ENCODE peak calls at places on chromosome X, in seven cellular contexts. One of them, this sample, is unnamed.
A peak's percentile ranks its signal among the peaks of the same experiment; 100 is the strongest.

GRCh38 chrX:137568741-137569469 is 3.0 kb downstream of the ZIC3 start:
- DNase-seq in HFF-Myc: no peak
- DNase-seq in stomach: no peak
- DNase-seq in right lobe of liver: no peak
- DNase-seq in body of pancreas: no peak
- DNase-seq in foreskin fibroblast: no peak
- DNase-seq in fibroblast of villous mesenchyme: no peak
- DNase-seq in this sample: no peak

GRCh38 chrX:13994681-13995080 is 35.0 kb downstream of the GEMIN8 start:
- DNase-seq in HFF-Myc: no peak
- DNase-seq in stomach: no peak
- DNase-seq in right lobe of liver: no peak
- DNase-seq in body of pancreas: no peak
- DNase-seq in foreskin fibroblast: no peak
- DNase-seq in fibroblast of villous mesenchyme: no peak
- DNase-seq in this sample: no peak

GRCh38 chrX:49185062-49185394 is 1.1 kb downstream of the PRICKLE3 start:
- DNase-seq in HFF-Myc: no peak
- DNase-seq in stomach: no peak
- DNase-seq in right lobe of liver: no peak
- DNase-seq in body of pancreas: no peak
- DNase-seq in foreskin fibroblast: no peak
- DNase-seq in fibroblast of villous mesenchyme: no peak
- DNase-seq in this sample: no peak

GRCh38 chrX:3295731-3296130 is 50.7 kb downstream of the MXRA5 start:
- DNase-seq in HFF-Myc: no peak
- DNase-seq in stomach: no peak
- DNase-seq in right lobe of liver: no peak
- DNase-seq in body of pancreas: no peak
- DNase-seq in foreskin fibroblast: no peak
- DNase-seq in fibroblast of villous mesenchyme: no peak
- DNase-seq in this sample: no peak

GRCh38 chrX:38166478-38167083 is 54.1 kb downstream of the SRPX start:
- DNase-seq in HFF-Myc: no peak
- DNase-seq in stomach: no peak
- DNase-seq in right lobe of liver: no peak
- DNase-seq in body of pancreas: peak; percentile 12
- DNase-seq in foreskin fibroblast: peak; percentile 39
- DNase-seq in fibroblast of villous mesenchyme: peak; percentile 51
- DNase-seq in this sample: no peak

GRCh38 chrX:46180258-46180687 is 364.9 kb downstream of the ZNF674 start:
- DNase-seq in HFF-Myc: peak; percentile 74
- DNase-seq in stomach: no peak
- DNase-seq in right lobe of liver: no peak
- DNase-seq in body of pancreas: no peak
- DNase-seq in foreskin fibroblast: peak; percentile 70
- DNase-seq in fibroblast of villous mesenchyme: peak; percentile 78
- DNase-seq in this sample: peak; percentile 98

GRCh38 chrX:146278381-146278780 is 460.8 kb downstream of the SLITRK2 start:
- DNase-seq in HFF-Myc: no peak
- DNase-seq in stomach: no peak
- DNase-seq in right lobe of liver: no peak
- DNase-seq in body of pancreas: no peak
- DNase-seq in foreskin fibroblast: no peak
- DNase-seq in fibroblast of villous mesenchyme: no peak
- DNase-seq in this sample: no peak

GRCh38 chrX:8783100-8784098 is 17.8 kb downstream of the FAM9A start:
- DNase-seq in HFF-Myc: no peak
- DNase-seq in stomach: no peak
- DNase-seq in right lobe of liver: no peak
- DNase-seq in body of pancreas: peak; percentile 62
- DNase-seq in foreskin fibroblast: no peak
- DNase-seq in fibroblast of villous mesenchyme: no peak
- DNase-seq in this sample: peak; percentile 6

GRCh38 chrX:68299923-68300322 is 133.4 kb downstream of the OPHN1 start:
- DNase-seq in HFF-Myc: no peak
- DNase-seq in stomach: no peak
- DNase-seq in right lobe of liver: no peak
- DNase-seq in body of pancreas: no peak
- DNase-seq in foreskin fibroblast: no peak
- DNase-seq in fibroblast of villous mesenchyme: peak; percentile 11
- DNase-seq in this sample: peak; percentile 53

GRCh38 chrX:82589410-82589809 is 918.7 kb upstream of the POU3F4 start:
- DNase-seq in HFF-Myc: no peak
- DNase-seq in stomach: no peak
- DNase-seq in right lobe of liver: no peak
- DNase-seq in body of pancreas: no peak
- DNase-seq in foreskin fibroblast: no peak
- DNase-seq in fibroblast of villous mesenchyme: peak; percentile 0
- DNase-seq in this sample: no peak

GRCh38 chrX:141405486-141405877 is 163.2 kb upstream of the SPANXC start:
- DNase-seq in HFF-Myc: peak; percentile 10
- DNase-seq in stomach: no peak
- DNase-seq in right lobe of liver: no peak
- DNase-seq in body of pancreas: no peak
- DNase-seq in foreskin fibroblast: peak; percentile 11
- DNase-seq in fibroblast of villous mesenchyme: no peak
- DNase-seq in this sample: no peak

GRCh38 chrX:39487166-39488006 is 610.4 kb downstream of the BCOR start:
- DNase-seq in HFF-Myc: no peak
- DNase-seq in stomach: no peak
- DNase-seq in right lobe of liver: no peak
- DNase-seq in body of pancreas: no peak
- DNase-seq in foreskin fibroblast: no peak
- DNase-seq in fibroblast of villous mesenchyme: no peak
- DNase-seq in this sample: no peak

GRCh38 chrX:15349046-15349445 is 13.7 kb upstream of the PIGA start:
- DNase-seq in HFF-Myc: no peak
- DNase-seq in stomach: peak; percentile 42
- DNase-seq in right lobe of liver: no peak
- DNase-seq in body of pancreas: peak; percentile 36
- DNase-seq in foreskin fibroblast: peak; percentile 71
- DNase-seq in fibroblast of villous mesenchyme: peak; percentile 70
- DNase-seq in this sample: peak; percentile 60

GRCh38 chrX:134502686-134503085 is 42.7 kb downstream of the HPRT1 start:
- DNase-seq in HFF-Myc: no peak
- DNase-seq in stomach: no peak
- DNase-seq in right lobe of liver: no peak
- DNase-seq in body of pancreas: no peak
- DNase-seq in foreskin fibroblast: peak; percentile 8
- DNase-seq in fibroblast of villous mesenchyme: peak; percentile 82
- DNase-seq in this sample: peak; percentile 60

GRCh38 chrX:68411729-68412128 is 21.6 kb downstream of the OPHN1 start:
- DNase-seq in HFF-Myc: no peak
- DNase-seq in stomach: no peak
- DNase-seq in right lobe of liver: no peak
- DNase-seq in body of pancreas: no peak
- DNase-seq in foreskin fibroblast: no peak
- DNase-seq in fibroblast of villous mesenchyme: no peak
- DNase-seq in this sample: no peak

GRCh38 chrX:30147996-30148643 is 67.2 kb upstream of the MAGEB2 start:
- DNase-seq in HFF-Myc: no peak
- DNase-seq in stomach: no peak
- DNase-seq in right lobe of liver: no peak
- DNase-seq in body of pancreas: no peak
- DNase-seq in foreskin fibroblast: no peak
- DNase-seq in fibroblast of villous mesenchyme: no peak
- DNase-seq in this sample: no peak

GRCh38 chrX:115400960-115401359 is 111.4 kb downstream of the LUZP4 start:
- DNase-seq in HFF-Myc: no peak
- DNase-seq in stomach: no peak
- DNase-seq in right lobe of liver: no peak
- DNase-seq in body of pancreas: no peak
- DNase-seq in foreskin fibroblast: no peak
- DNase-seq in fibroblast of villous mesenchyme: no peak
- DNase-seq in this sample: no peak

GRCh38 chrX:101408530-101408836 is 461 bp downstream of the HNRNPH2 start:
- DNase-seq in HFF-Myc: no peak
- DNase-seq in stomach: no peak
- DNase-seq in right lobe of liver: no peak
- DNase-seq in body of pancreas: no peak
- DNase-seq in foreskin fibroblast: no peak
- DNase-seq in fibroblast of villous mesenchyme: no peak
- DNase-seq in this sample: no peak

GRCh38 chrX:101409043-101409442 is 1.0 kb downstream of the HNRNPH2 start:
- DNase-seq in HFF-Myc: no peak
- DNase-seq in stomach: no peak
- DNase-seq in right lobe of liver: no peak
- DNase-seq in body of pancreas: no peak
- DNase-seq in foreskin fibroblast: no peak
- DNase-seq in fibroblast of villous mesenchyme: peak; percentile 44
- DNase-seq in this sample: no peak

GRCh38 chrX:101407167-101407747 is 468 bp downstream of the GLA start:
- DNase-seq in HFF-Myc: no peak
- DNase-seq in stomach: no peak
- DNase-seq in right lobe of liver: no peak
- DNase-seq in body of pancreas: no peak
- DNase-seq in foreskin fibroblast: peak; percentile 20
- DNase-seq in fibroblast of villous mesenchyme: no peak
- DNase-seq in this sample: no peak

GRCh38 chrX:101410461-101410860 is 2.4 kb downstream of the HNRNPH2 start:
- DNase-seq in HFF-Myc: no peak
- DNase-seq in stomach: no peak
- DNase-seq in right lobe of liver: no peak
- DNase-seq in body of pancreas: no peak
- DNase-seq in foreskin fibroblast: no peak
- DNase-seq in fibroblast of villous mesenchyme: no peak
- DNase-seq in this sample: no peak

GRCh38 chrX:101407748-101408529 is at the start of the genes GLA and HNRNPH2:
- DNase-seq in HFF-Myc: peak; percentile 97
- DNase-seq in stomach: peak; percentile 91
- DNase-seq in right lobe of liver: peak; percentile 81
- DNase-seq in body of pancreas: peak; percentile 92
- DNase-seq in foreskin fibroblast: peak; percentile 96
- DNase-seq in fibroblast of villous mesenchyme: peak; percentile 99
- DNase-seq in this sample: peak; percentile 99
- TF ChIP-seq CTCF in HFF-Myc: no peak
- TF ChIP-seq CTCF in stomach: no peak
- TF ChIP-seq CTCF in right lobe of liver: no peak
- TF ChIP-seq CTCF in body of pancreas: no peak
- TF ChIP-seq CTCF in foreskin fibroblast: no peak
- TF ChIP-seq CTCF in fibroblast of villous mesenchyme: no peak
- TF ChIP-seq CTCF in this sample: no peak

GRCh38 chrX:152897216-152898144 is at the start of gene ZNF185:
- DNase-seq in HFF-Myc: no peak
- DNase-seq in stomach: peak; percentile 73
- DNase-seq in right lobe of liver: no peak
- DNase-seq in body of pancreas: peak; percentile 51
- DNase-seq in foreskin fibroblast: peak; percentile 43
- DNase-seq in fibroblast of villous mesenchyme: peak; percentile 12
- DNase-seq in this sample: no peak
- H3K4me3 ChIP-seq in HFF-Myc: peak within 1 kb of the TSS; percentile 17
- H3K4me3 ChIP-seq in stomach: peak within 1 kb of the TSS; percentile 34
- H3K4me3 ChIP-seq in right lobe of liver: no peak within 1 kb of the TSS
- H3K4me3 ChIP-seq in body of pancreas: no peak within 1 kb of the TSS
- H3K4me3 ChIP-seq in foreskin fibroblast: peak within 1 kb of the TSS; percentile 32
- H3K4me3 ChIP-seq in fibroblast of villous mesenchyme: peak within 1 kb of the TSS; percentile 43
- H3K4me3 ChIP-seq in this sample: peak within 1 kb of the TSS; percentile 44

DNA sequence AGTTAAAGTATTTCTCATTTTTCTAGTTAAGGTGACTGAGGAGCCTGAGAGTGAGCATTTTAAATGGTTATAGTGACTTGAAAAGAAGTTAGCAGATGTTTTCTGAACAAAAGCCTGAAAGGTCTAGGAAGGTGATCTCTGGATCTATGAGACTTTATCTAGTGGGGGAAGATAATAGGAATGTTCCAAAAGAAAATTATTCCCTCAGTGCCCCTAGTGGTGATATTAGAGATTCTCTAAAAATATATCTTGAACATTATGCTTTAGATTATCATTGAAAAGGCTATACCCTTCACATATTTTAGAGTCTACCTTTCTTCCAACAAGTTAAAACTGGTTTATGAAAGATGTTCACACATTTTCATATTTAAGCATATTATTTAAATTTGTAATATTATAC is 69.0 kb upstream of the SPANXN1 start:
- DNase-seq in HFF-Myc: no peak
- DNase-seq in stomach: no peak
- DNase-seq in right lobe of liver: no peak
- DNase-seq in body of pancreas: no peak
- DNase-seq in foreskin fibroblast: no peak
- DNase-seq in fibroblast of villous mesenchyme: no peak
- DNase-seq in this sample: no peak
- TF ChIP-seq CTCF in HFF-Myc: no peak
- TF ChIP-seq CTCF in stomach: no peak
- TF ChIP-seq CTCF in right lobe of liver: peak; percentile 14
- TF ChIP-seq CTCF in body of pancreas: no peak
- TF ChIP-seq CTCF in foreskin fibroblast: no peak
- TF ChIP-seq CTCF in fibroblast of villous mesenchyme: no peak
- TF ChIP-seq CTCF in this sample: no peak

DNA sequence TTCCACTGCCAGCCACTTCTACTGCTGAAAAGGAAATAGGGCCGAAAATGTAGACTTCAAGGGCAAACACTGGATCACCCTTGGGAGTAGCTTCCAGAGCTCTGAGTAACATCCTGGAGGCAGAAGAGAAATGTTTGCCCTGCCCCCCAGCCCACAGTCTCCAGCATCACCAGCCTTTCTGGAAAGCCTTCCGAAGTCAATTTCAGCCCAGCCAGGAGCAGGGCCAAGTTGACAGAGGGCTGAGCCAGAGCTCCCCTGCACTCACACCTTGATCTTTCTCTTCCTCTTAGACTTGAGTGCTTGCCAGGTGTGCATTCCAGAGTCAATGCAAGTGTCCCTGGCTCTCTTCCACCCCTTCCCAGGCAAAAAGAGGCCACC is 35.2 kb downstream of the SLC25A5 start:
- DNase-seq in HFF-Myc: no peak
- DNase-seq in stomach: peak; percentile 53
- DNase-seq in right lobe of liver: peak; percentile 65
- DNase-seq in body of pancreas: peak; percentile 45
- DNase-seq in foreskin fibroblast: peak; percentile 90
- DNase-seq in fibroblast of villous mesenchyme: peak; percentile 63
- DNase-seq in this sample: peak; percentile 91
- H3K4me3 ChIP-seq in HFF-Myc: no peak overlapping the region
- H3K4me3 ChIP-seq in stomach: no peak overlapping the region
- H3K4me3 ChIP-seq in right lobe of liver: no peak overlapping the region
- H3K4me3 ChIP-seq in body of pancreas: no peak overlapping the region
- H3K4me3 ChIP-seq in foreskin fibroblast: no peak overlapping the region
- H3K4me3 ChIP-seq in fibroblast of villous mesenchyme: no peak overlapping the region
- H3K4me3 ChIP-seq in this sample: no peak overlapping the region

GRCh38 chrX:112874140-112874539 is 33.5 kb upstream of the AMOT start:
- DNase-seq in HFF-Myc: no peak
- DNase-seq in stomach: no peak
- DNase-seq in right lobe of liver: no peak
- DNase-seq in body of pancreas: no peak
- DNase-seq in foreskin fibroblast: no peak
- DNase-seq in fibroblast of villous mesenchyme: no peak
- DNase-seq in this sample: peak; percentile 43
- TF ChIP-seq CTCF in HFF-Myc: no peak
- TF ChIP-seq CTCF in stomach: no peak
- TF ChIP-seq CTCF in right lobe of liver: no peak
- TF ChIP-seq CTCF in body of pancreas: no peak
- TF ChIP-seq CTCF in foreskin fibroblast: no peak
- TF ChIP-seq CTCF in fibroblast of villous mesenchyme: no peak
- TF ChIP-seq CTCF in this sample: peak; percentile 27

This sample was measured in AG10803.